ENCODE peak calls at places on chromosomes 4 and X, in four cellular contexts. A is ELR, S is AG09319, U is RKO. R is an unnamed sample.

GRCh38 chrX:47643926-47644325 is 6.4 kb downstream of the ELK1 start:
- DNase-seq in A (peak; percentile 32), S (no peak), U (peak; percentile 54), R (no peak)

GRCh38 chrX:133365886-133366611 is 49.2 kb downstream of the GPC4 start:
- DNase-seq in A (no peak), S (no peak), U (no peak), R (peak; percentile 24)

GRCh38 chr4:86036729-86037128 is 323.1 kb downstream of the MAPK10 start:
- DNase-seq in A (peak; percentile 45), S (no peak), U (no peak), R (no peak)

GRCh38 chrX:110924871-110925270 is 129.3 kb upstream of the CHRDL1 start:
- DNase-seq in A (no peak), S (no peak), U (no peak), R (no peak)

GRCh38 chr4:152220201-152220666 is 315.7 kb downstream of the FBXW7 start:
- DNase-seq in A (no peak), S (no peak), U (peak; percentile 26), R (no peak)

GRCh38 chr4:71020611-71021010 is 27.2 kb downstream of the DCK start:
- DNase-seq in A (no peak), S (no peak), U (no peak), R (no peak)

GRCh38 chr4:176538217-176538925 is 218.6 kb downstream of the SPCS3 start:
- DNase-seq in A (peak; percentile 93), S (peak; percentile 31), U (peak; percentile 77), R (peak; percentile 78)

GRCh38 chr4:122879001-122879400 is 43.4 kb downstream of the NUDT6 start:
- DNase-seq in A (no peak), S (no peak), U (no peak), R (no peak)

GRCh38 chrX:149043401-149043800 is 461.7 kb downstream of the IDS start:
- DNase-seq in A (no peak), S (no peak), U (no peak), R (no peak)

GRCh38 chr4:176198316-176198903 is 3.0 kb upstream of the SPATA4 start:
- DNase-seq in A (no peak), S (no peak), U (no peak), R (no peak)

GRCh38 chrX:126395909-126396308 is 156.7 kb downstream of the DCAF12L1 start:
- DNase-seq in A (no peak), S (no peak), U (no peak), R (no peak)

GRCh38 chr4:96524311-96524875 is 684.5 kb downstream of the PDHA2 start:
- DNase-seq in A (no peak), S (no peak), U (no peak), R (no peak)

GRCh38 chr4:4860381-4860802 is 927 bp downstream of the MSX1 start:
- DNase-seq in A (no peak), S (no peak), U (no peak), R (no peak)

GRCh38 chr4:123505077-123505456 is 108.5 kb downstream of the SPRY1 start:
- DNase-seq in A (peak; percentile 28), S (no peak), U (peak; percentile 63), R (no peak)

GRCh38 chr4:186204103-186204559 is 12.8 kb downstream of the CYP4V2 start:
- DNase-seq in A (no peak), S (no peak), U (no peak), R (no peak)

GRCh38 chrX:72659726-72660125 is 54.4 kb downstream of the PHKA1 start:
- DNase-seq in A (no peak), S (no peak), U (no peak), R (no peak)

GRCh38 chr4:26473893-26474292 is 16.4 kb downstream of the CCKAR start:
- DNase-seq in A (no peak), S (no peak), U (no peak), R (no peak)

GRCh38 chrX:46381630-46382029 is 163.6 kb downstream of the ZNF674 start:
- DNase-seq in A (peak; percentile 46), S (no peak), U (peak; percentile 66), R (no peak)

GRCh38 chr4:10664408-10664807 is 20.2 kb downstream of the CLNK start:
- DNase-seq in A (peak; percentile 82), S (peak; percentile 12), U (no peak), R (peak; percentile 46)

GRCh38 chr4:77354550-77354949 is 197.5 kb downstream of the CCNG2 start:
- DNase-seq in A (no peak), S (no peak), U (no peak), R (no peak)

GRCh38 chr4:108024078-108024990 is 34.6 kb downstream of the HADH start:
- DNase-seq in A (no peak), S (no peak), U (no peak), R (no peak)

GRCh38 chr4:37645736-37646135 is 40.4 kb downstream of the RELL1 start:
- DNase-seq in A (no peak), S (no peak), U (no peak), R (no peak)

GRCh38 chrX:139126493-139126892 is 404.0 kb upstream of the F9 start:
- DNase-seq in A (peak; percentile 12), S (no peak), U (peak; percentile 8), R (no peak)

GRCh38 chr4:101039367-101039766 is 308.0 kb downstream of the PPP3CA start:
- DNase-seq in A (no peak), S (no peak), U (no peak), R (no peak)

GRCh38 chrX:55450259-55450658 is 1.7 kb upstream of the MAGEH1 start:
- DNase-seq in A (peak; percentile 10), S (no peak), U (peak; percentile 31), R (no peak)

GRCh38 chr4:142480244-142480643 is 365.9 kb downstream of the INPP4B start:
- DNase-seq in A (peak; percentile 57), S (no peak), U (no peak), R (no peak)

GRCh38 chr4:69075061-69075792 is 21.0 kb upstream of the UGT2B7 start:
- DNase-seq in A (peak; percentile 46), S (no peak), U (no peak), R (no peak)

GRCh38 chr4:23775694-23776093 is 114.2 kb downstream of the PPARGC1A start:
- DNase-seq in A (no peak), S (no peak), U (no peak), R (no peak)

GRCh38 chrX:24498975-24499374 is 33.9 kb downstream of the PDK3 start:
- DNase-seq in A (peak; percentile 37), S (no peak), U (peak; percentile 40), R (no peak)

GRCh38 chr4:13325744-13326143 is 158.4 kb downstream of the RAB28 start:
- DNase-seq in A (no peak), S (no peak), U (no peak), R (no peak)

GRCh38 chr4:1288786-1289185 is 905 bp upstream of the MAEA start:
- DNase-seq in A (no peak), S (no peak), U (no peak), R (no peak)

R was measured in AG04449.